ENCODE peak calls at places on chromosomes 6 and 20, in seven cellular contexts. One of them, this sample, is unnamed.

GRCh38 chr20:23456416-23456815 is 3.7 kb upstream of the CST11 start:
- DNase-seq in hepatocyte: no peak
- DNase-seq in mucosa of descending colon: no peak
- DNase-seq in fibroblast of lung: no peak
- DNase-seq in kidney: no peak
- DNase-seq in HCT116: no peak
- DNase-seq in cardiac muscle cell: no peak
- DNase-seq in this sample: no peak

GRCh38 chr6:766625-767024 is 73.7 kb upstream of the EXOC2 start:
- DNase-seq in hepatocyte: no peak
- DNase-seq in mucosa of descending colon: no peak
- DNase-seq in fibroblast of lung: peak; percentile 74
- DNase-seq in kidney: no peak
- DNase-seq in HCT116: no peak
- DNase-seq in cardiac muscle cell: no peak
- DNase-seq in this sample: peak; percentile 15

GRCh38 chr20:41398408-41398807 is 31.8 kb upstream of the EMILIN3 start:
- DNase-seq in hepatocyte: peak; percentile 57
- DNase-seq in mucosa of descending colon: no peak
- DNase-seq in fibroblast of lung: peak; percentile 90
- DNase-seq in kidney: no peak
- DNase-seq in HCT116: no peak
- DNase-seq in cardiac muscle cell: peak; percentile 82
- DNase-seq in this sample: peak; percentile 47

GRCh38 chr20:3510110-3510509 is 39.3 kb downstream of the ATRN start:
- DNase-seq in hepatocyte: no peak
- DNase-seq in mucosa of descending colon: no peak
- DNase-seq in fibroblast of lung: peak; percentile 11
- DNase-seq in kidney: no peak
- DNase-seq in HCT116: no peak
- DNase-seq in cardiac muscle cell: peak; percentile 17
- DNase-seq in this sample: no peak

GRCh38 chr20:12570371-12570770 is 438.4 kb upstream of the SPTLC3 start:
- DNase-seq in hepatocyte: peak; percentile 46
- DNase-seq in mucosa of descending colon: peak; percentile 37
- DNase-seq in fibroblast of lung: no peak
- DNase-seq in kidney: no peak
- DNase-seq in HCT116: no peak
- DNase-seq in cardiac muscle cell: peak; percentile 20
- DNase-seq in this sample: no peak

GRCh38 chr6:153959281-153959680 is 79.8 kb upstream of the OPRM1 start:
- DNase-seq in hepatocyte: peak; percentile 6
- DNase-seq in mucosa of descending colon: no peak
- DNase-seq in fibroblast of lung: no peak
- DNase-seq in kidney: no peak
- DNase-seq in HCT116: no peak
- DNase-seq in cardiac muscle cell: peak; percentile 3
- DNase-seq in this sample: peak; percentile 3

GRCh38 chr6:53103993-53104675 is 38.9 kb downstream of the FBXO9 start:
- DNase-seq in hepatocyte: no peak
- DNase-seq in mucosa of descending colon: no peak
- DNase-seq in fibroblast of lung: peak; percentile 20
- DNase-seq in kidney: no peak
- DNase-seq in HCT116: no peak
- DNase-seq in cardiac muscle cell: peak; percentile 15
- DNase-seq in this sample: no peak

GRCh38 chr6:78308025-78308424 is 559.3 kb upstream of the IRAK1BP1 start:
- DNase-seq in hepatocyte: no peak
- DNase-seq in mucosa of descending colon: no peak
- DNase-seq in fibroblast of lung: no peak
- DNase-seq in kidney: no peak
- DNase-seq in HCT116: peak; percentile 41
- DNase-seq in cardiac muscle cell: no peak
- DNase-seq in this sample: no peak

GRCh38 chr20:24829649-24830370 is 119.3 kb upstream of the CST7 start:
- DNase-seq in hepatocyte: no peak
- DNase-seq in mucosa of descending colon: no peak
- DNase-seq in fibroblast of lung: no peak
- DNase-seq in kidney: no peak
- DNase-seq in HCT116: no peak
- DNase-seq in cardiac muscle cell: no peak
- DNase-seq in this sample: no peak

GRCh38 chr6:36280467-36280866 is 10.6 kb downstream of the PNPLA1 start:
- DNase-seq in hepatocyte: no peak
- DNase-seq in mucosa of descending colon: no peak
- DNase-seq in fibroblast of lung: no peak
- DNase-seq in kidney: no peak
- DNase-seq in HCT116: no peak
- DNase-seq in cardiac muscle cell: no peak
- DNase-seq in this sample: no peak

GRCh38 chr6:75109025-75109424 is 96.8 kb downstream of the COL12A1 start:
- DNase-seq in hepatocyte: no peak
- DNase-seq in mucosa of descending colon: no peak
- DNase-seq in fibroblast of lung: peak; percentile 36
- DNase-seq in kidney: no peak
- DNase-seq in HCT116: no peak
- DNase-seq in cardiac muscle cell: no peak
- DNase-seq in this sample: no peak

GRCh38 chr20:63178445-63178818 is 37.5 kb downstream of the YTHDF1 start:
- DNase-seq in hepatocyte: no peak
- DNase-seq in mucosa of descending colon: no peak
- DNase-seq in fibroblast of lung: no peak
- DNase-seq in kidney: peak; percentile 52
- DNase-seq in HCT116: no peak
- DNase-seq in cardiac muscle cell: no peak
- DNase-seq in this sample: no peak

GRCh38 chr6:17086469-17086868 is 15.4 kb upstream of the STMND1 start:
- DNase-seq in hepatocyte: peak; percentile 89
- DNase-seq in mucosa of descending colon: no peak
- DNase-seq in fibroblast of lung: peak; percentile 84
- DNase-seq in kidney: no peak
- DNase-seq in HCT116: peak; percentile 75
- DNase-seq in cardiac muscle cell: peak; percentile 84
- DNase-seq in this sample: peak; percentile 78

GRCh38 chr6:85679445-85680123 is 36.9 kb upstream of the SYNCRIP start:
- DNase-seq in hepatocyte: no peak
- DNase-seq in mucosa of descending colon: no peak
- DNase-seq in fibroblast of lung: peak; percentile 18
- DNase-seq in kidney: no peak
- DNase-seq in HCT116: no peak
- DNase-seq in cardiac muscle cell: no peak
- DNase-seq in this sample: no peak

GRCh38 chr20:33909331-33909921 is 84.3 kb upstream of the RALY start:
- DNase-seq in hepatocyte: peak; percentile 21
- DNase-seq in mucosa of descending colon: no peak
- DNase-seq in fibroblast of lung: peak; percentile 90
- DNase-seq in kidney: no peak
- DNase-seq in HCT116: peak; percentile 12
- DNase-seq in cardiac muscle cell: peak; percentile 99
- DNase-seq in this sample: peak; percentile 96

GRCh38 chr6:56765494-56765893 is 122.8 kb upstream of the DST start:
- DNase-seq in hepatocyte: no peak
- DNase-seq in mucosa of descending colon: no peak
- DNase-seq in fibroblast of lung: no peak
- DNase-seq in kidney: no peak
- DNase-seq in HCT116: no peak
- DNase-seq in cardiac muscle cell: no peak
- DNase-seq in this sample: no peak

GRCh38 chr6:93086351-93086750 is 333.0 kb downstream of the EPHA7 start:
- DNase-seq in hepatocyte: no peak
- DNase-seq in mucosa of descending colon: no peak
- DNase-seq in fibroblast of lung: no peak
- DNase-seq in kidney: no peak
- DNase-seq in HCT116: no peak
- DNase-seq in cardiac muscle cell: no peak
- DNase-seq in this sample: no peak

GRCh38 chr20:16701296-16701695 is 28.5 kb upstream of the SNRPB2 start:
- DNase-seq in hepatocyte: no peak
- DNase-seq in mucosa of descending colon: no peak
- DNase-seq in fibroblast of lung: no peak
- DNase-seq in kidney: no peak
- DNase-seq in HCT116: peak; percentile 2
- DNase-seq in cardiac muscle cell: peak; percentile 7
- DNase-seq in this sample: peak; percentile 2

GRCh38 chr20:1505361-1505760 is 14.1 kb upstream of the SIRPB2 start:
- DNase-seq in hepatocyte: no peak
- DNase-seq in mucosa of descending colon: no peak
- DNase-seq in fibroblast of lung: no peak
- DNase-seq in kidney: no peak
- DNase-seq in HCT116: no peak
- DNase-seq in cardiac muscle cell: no peak
- DNase-seq in this sample: peak; percentile 27

GRCh38 chr6:119034827-119035458 is 43.5 kb downstream of the FAM184A start:
- DNase-seq in hepatocyte: peak; percentile 22
- DNase-seq in mucosa of descending colon: no peak
- DNase-seq in fibroblast of lung: peak; percentile 34
- DNase-seq in kidney: no peak
- DNase-seq in HCT116: no peak
- DNase-seq in cardiac muscle cell: peak; percentile 56
- DNase-seq in this sample: no peak

GRCh38 chr6:168007592-168008338 is 10.3 kb downstream of the KIF25 start:
- DNase-seq in hepatocyte: peak; percentile 75
- DNase-seq in mucosa of descending colon: no peak
- DNase-seq in fibroblast of lung: peak; percentile 99
- DNase-seq in kidney: no peak
- DNase-seq in HCT116: peak; percentile 83
- DNase-seq in cardiac muscle cell: peak; percentile 99
- DNase-seq in this sample: peak; percentile 98

GRCh38 chr6:118744261-118744941 is 93.0 kb upstream of the CEP85L start:
- DNase-seq in hepatocyte: no peak
- DNase-seq in mucosa of descending colon: no peak
- DNase-seq in fibroblast of lung: peak; percentile 38
- DNase-seq in kidney: no peak
- DNase-seq in HCT116: no peak
- DNase-seq in cardiac muscle cell: peak; percentile 14
- DNase-seq in this sample: peak; percentile 96

GRCh38 chr20:62365814-62366369 is 1.2 kb downstream of the LAMA5 start:
- DNase-seq in hepatocyte: peak; percentile 84
- DNase-seq in mucosa of descending colon: peak; percentile 41
- DNase-seq in fibroblast of lung: no peak
- DNase-seq in kidney: peak; percentile 90
- DNase-seq in HCT116: no peak
- DNase-seq in cardiac muscle cell: no peak
- DNase-seq in this sample: no peak

GRCh38 chr6:7085911-7086310 is 21.9 kb upstream of the RREB1 start:
- DNase-seq in hepatocyte: no peak
- DNase-seq in mucosa of descending colon: no peak
- DNase-seq in fibroblast of lung: peak; percentile 9
- DNase-seq in kidney: no peak
- DNase-seq in HCT116: no peak
- DNase-seq in cardiac muscle cell: peak; percentile 8
- DNase-seq in this sample: peak; percentile 21

DNA sequence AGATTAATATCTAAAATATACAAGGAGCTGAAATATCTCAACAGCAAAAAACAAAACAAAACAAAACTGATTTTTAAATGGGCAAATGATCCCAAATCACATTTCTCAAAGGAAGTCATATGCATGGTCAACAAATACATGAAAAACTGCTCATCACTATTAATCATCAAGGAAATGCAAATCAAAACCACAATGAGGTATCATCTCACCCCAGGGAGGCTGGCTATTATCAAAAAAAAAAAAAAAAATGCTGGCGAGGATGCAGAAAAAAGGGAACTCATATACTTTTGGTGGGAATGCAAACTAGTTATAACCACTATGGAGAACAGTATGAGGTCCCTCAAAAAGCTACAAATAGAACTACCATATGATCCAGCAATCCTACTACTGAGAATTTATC is 34.6 kb downstream of the REPS1 start:
- DNase-seq in hepatocyte: no peak
- DNase-seq in mucosa of descending colon: no peak
- DNase-seq in fibroblast of lung: no peak
- DNase-seq in kidney: no peak
- DNase-seq in HCT116: no peak
- DNase-seq in cardiac muscle cell: peak; percentile 27
- DNase-seq in this sample: peak; percentile 26
- H3K4me3 ChIP-seq in hepatocyte: no peak overlapping the region
- H3K4me3 ChIP-seq in mucosa of descending colon: no peak overlapping the region
- H3K4me3 ChIP-seq in fibroblast of lung: no peak overlapping the region
- H3K4me3 ChIP-seq in kidney: no peak overlapping the region
- H3K4me3 ChIP-seq in HCT116: no peak overlapping the region
- H3K4me3 ChIP-seq in cardiac muscle cell: no peak overlapping the region
- H3K4me3 ChIP-seq in this sample: no peak overlapping the region

DNA sequence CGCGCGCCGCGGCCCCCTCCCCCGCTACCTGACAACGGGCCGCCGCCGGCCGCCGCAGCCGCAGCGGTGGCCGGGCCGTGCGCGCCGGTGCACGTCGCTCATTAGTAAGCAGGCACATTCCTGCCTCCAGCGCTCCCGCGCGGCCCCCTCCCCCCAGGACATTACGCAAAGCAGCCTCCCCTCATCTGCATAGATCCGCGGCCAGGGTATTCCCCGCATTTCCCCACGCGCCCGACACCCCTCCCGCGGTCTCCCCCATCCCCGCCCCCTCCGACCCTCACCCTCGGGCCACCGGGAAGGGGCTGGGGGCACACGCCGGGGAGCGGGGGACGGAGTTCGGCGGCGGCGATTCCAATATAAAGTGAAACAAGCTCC is at the start of gene HIVEP2:
- DNase-seq in hepatocyte: peak; percentile 94
- DNase-seq in mucosa of descending colon: peak; percentile 90
- DNase-seq in fibroblast of lung: peak; percentile 83
- DNase-seq in kidney: peak; percentile 97
- DNase-seq in HCT116: no peak
- DNase-seq in cardiac muscle cell: peak; percentile 93
- DNase-seq in this sample: peak; percentile 84
- TF ChIP-seq CTCF in hepatocyte: no peak
- TF ChIP-seq CTCF in mucosa of descending colon: no peak
- TF ChIP-seq CTCF in fibroblast of lung: no peak
- TF ChIP-seq CTCF in kidney: no peak
- TF ChIP-seq CTCF in HCT116: no peak
- TF ChIP-seq CTCF in cardiac muscle cell: no peak
- TF ChIP-seq CTCF in this sample: peak; percentile 10

DNA sequence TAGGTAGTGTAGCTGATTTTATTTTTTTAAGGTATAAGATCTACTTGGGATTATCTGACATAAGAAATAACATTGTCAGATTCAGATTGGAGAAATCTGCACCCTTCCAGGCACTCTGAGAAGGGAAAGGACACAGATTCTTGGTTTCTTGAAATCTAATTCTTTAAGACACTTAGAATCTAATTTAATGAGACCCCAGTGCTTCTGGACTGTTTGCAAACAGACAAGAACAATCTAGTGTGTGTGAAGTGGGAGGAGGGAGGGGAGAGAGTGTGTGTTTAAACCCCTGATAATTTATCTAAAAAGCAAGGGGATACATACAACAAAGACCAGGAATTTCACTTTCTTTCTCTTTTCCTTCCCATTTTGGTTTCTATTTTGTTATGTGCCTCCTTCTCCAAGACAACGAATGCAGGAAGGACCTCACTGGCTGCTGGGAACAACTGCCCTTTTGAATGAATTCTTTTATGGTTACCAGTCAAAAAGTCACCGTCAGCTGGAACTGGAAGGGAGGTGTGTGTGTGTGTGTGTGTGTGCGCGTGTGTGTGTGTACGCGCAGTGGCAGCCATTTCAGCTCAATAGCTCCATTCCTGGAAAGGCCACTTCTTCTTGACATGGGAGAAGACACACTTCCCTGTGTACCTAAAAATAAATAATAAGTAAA is 129.4 kb downstream of the BCAS1 start:
- DNase-seq in hepatocyte: no peak
- DNase-seq in mucosa of descending colon: peak; percentile 70
- DNase-seq in fibroblast of lung: peak; percentile 86
- DNase-seq in kidney: no peak
- DNase-seq in HCT116: no peak
- DNase-seq in cardiac muscle cell: peak; percentile 86
- DNase-seq in this sample: peak; percentile 94
- H3K4me3 ChIP-seq in hepatocyte: no peak overlapping the region
- H3K4me3 ChIP-seq in mucosa of descending colon: no peak overlapping the region
- H3K4me3 ChIP-seq in fibroblast of lung: no peak overlapping the region
- H3K4me3 ChIP-seq in kidney: peak overlapping the region; percentile 59
- H3K4me3 ChIP-seq in HCT116: no peak overlapping the region
- H3K4me3 ChIP-seq in cardiac muscle cell: peak overlapping the region; percentile 8
- H3K4me3 ChIP-seq in this sample: peak overlapping the region; percentile 9

GRCh38 chr6:35025241-35026188 is 115.6 kb downstream of the TCP11 start:
- DNase-seq in hepatocyte: no peak
- DNase-seq in mucosa of descending colon: no peak
- DNase-seq in fibroblast of lung: no peak
- DNase-seq in kidney: no peak
- DNase-seq in HCT116: no peak
- DNase-seq in cardiac muscle cell: no peak
- DNase-seq in this sample: no peak
- TF ChIP-seq CTCF in hepatocyte: no peak
- TF ChIP-seq CTCF in mucosa of descending colon: no peak
- TF ChIP-seq CTCF in fibroblast of lung: no peak
- TF ChIP-seq CTCF in kidney: no peak
- TF ChIP-seq CTCF in HCT116: no peak
- TF ChIP-seq CTCF in cardiac muscle cell: peak; percentile 30
- TF ChIP-seq CTCF in this sample: peak; percentile 41

This sample was measured in AG10803.